ENCODE peak calls at places on chromosome 7, in five cellular contexts. K, R, N, G and V are unnamed samples.

GRCh38 chr7:47915066-47915976 is 32.9 kb downstream of the PKD1L1 start:
- DNase-seq in K (no peak), R (no peak), N (no peak), G (peak; percentile 43), V (no peak)

GRCh38 chr7:37817219-37817618 is 31.2 kb upstream of the NME8 start:
- DNase-seq in K (no peak), R (no peak), N (peak; percentile 82), G (no peak), V (no peak)

GRCh38 chr7:24477807-24478655 is 95.2 kb upstream of the PALS2 start:
- DNase-seq in K (no peak), R (peak; percentile 93), N (no peak), G (peak; percentile 83), V (peak; percentile 55)

GRCh38 chr7:97499204-97499603 is 232.7 kb upstream of the TAC1 start:
- DNase-seq in K (peak; percentile 62), R (peak; percentile 6), N (peak; percentile 32), G (peak; percentile 63), V (peak; percentile 66)

GRCh38 chr7:70779321-70779720 is 352.6 kb upstream of the GALNT17 start:
- DNase-seq in K (no peak), R (no peak), N (no peak), G (no peak), V (no peak)

GRCh38 chr7:114819629-114820362 is 102.1 kb upstream of the MDFIC start:
- DNase-seq in K (peak; percentile 94), R (peak; percentile 91), N (peak; percentile 25), G (no peak), V (no peak)

GRCh38 chr7:154789404-154789803 is 213.5 kb downstream of the PAXIP1 start:
- DNase-seq in K (no peak), R (no peak), N (peak; percentile 3), G (peak; percentile 44), V (peak; percentile 36)

GRCh38 chr7:157250605-157251228 is 86.1 kb upstream of the DNAJB6 start:
- DNase-seq in K (peak; percentile 37), R (peak; percentile 35), N (peak; percentile 47), G (peak; percentile 86), V (peak; percentile 54)

GRCh38 chr7:135197906-135198655 is 13.2 kb downstream of the WDR91 start:
- DNase-seq in K (no peak), R (no peak), N (no peak), G (no peak), V (no peak)

GRCh38 chr7:137146012-137146455 is 197.5 kb downstream of the PTN start:
- DNase-seq in K (no peak), R (peak; percentile 53), N (no peak), G (no peak), V (no peak)

GRCh38 chr7:157313645-157314044 is 23.2 kb upstream of the DNAJB6 start:
- DNase-seq in K (no peak), R (no peak), N (no peak), G (no peak), V (no peak)

GRCh38 chr7:21106296-21106732 is 319.6 kb upstream of the SP8 start:
- DNase-seq in K (no peak), R (no peak), N (no peak), G (no peak), V (peak; percentile 29)

GRCh38 chr7:29598607-29599006 is 35.0 kb downstream of the PRR15 start:
- DNase-seq in K (peak; percentile 80), R (no peak), N (peak; percentile 11), G (no peak), V (no peak)

GRCh38 chr7:106345421-106346166 is 60.8 kb upstream of the NAMPT start:
- DNase-seq in K (peak; percentile 15), R (peak; percentile 33), N (no peak), G (no peak), V (peak; percentile 40)

GRCh38 chr7:46279290-46279689 is 358.2 kb upstream of the IGFBP3 start:
- DNase-seq in K (no peak), R (no peak), N (no peak), G (no peak), V (no peak)

GRCh38 chr7:151631149-151631967 is 111.7 kb upstream of the RHEB start:
- DNase-seq in K (peak; percentile 67), R (no peak), N (peak; percentile 31), G (peak; percentile 55), V (peak; percentile 63)

GRCh38 chr7:134619627-134620331 is 26.9 kb upstream of the BPGM start:
- DNase-seq in K (no peak), R (peak; percentile 97), N (peak; percentile 14), G (no peak), V (no peak)

GRCh38 chr7:132386249-132386681 is 190.0 kb downstream of the PLXNA4 start:
- DNase-seq in K (no peak), R (no peak), N (peak; percentile 19), G (no peak), V (no peak)

GRCh38 chr7:108253275-108254044 is 123.3 kb upstream of the LAMB4 start:
- DNase-seq in K (no peak), R (no peak), N (peak; percentile 52), G (no peak), V (peak; percentile 35)

GRCh38 chr7:130912086-130912909 is 178.3 kb upstream of the KLF14 start:
- DNase-seq in K (peak; percentile 88), R (no peak), N (no peak), G (peak; percentile 67), V (peak; percentile 83)

GRCh38 chr7:42070068-42070467 is 166.9 kb downstream of the GLI3 start:
- DNase-seq in K (peak; percentile 28), R (no peak), N (no peak), G (no peak), V (peak; percentile 59)

GRCh38 chr7:150737265-150738055 is at the start of gene GIMAP5:
- DNase-seq in K (no peak), R (no peak), N (no peak), G (no peak), V (no peak)

GRCh38 chr7:156942708-156943090 is 6.8 kb upstream of the NOM1 start:
- DNase-seq in K (no peak), R (no peak), N (no peak), G (no peak), V (no peak)

GRCh38 chr7:148484486-148484885 is 106.1 kb upstream of the C7orf33 start:
- DNase-seq in K (no peak), R (no peak), N (no peak), G (no peak), V (no peak)

GRCh38 chr7:4080013-4080412 is 602.1 kb upstream of the FOXK1 start:
- DNase-seq in K (no peak), R (no peak), N (no peak), G (no peak), V (no peak)

GRCh38 chr7:101088069-101088425 is 2.8 kb downstream of the TRIM56 start:
- DNase-seq in K (no peak), R (no peak), N (no peak), G (no peak), V (no peak)

GRCh38 chr7:27112960-27113949 is 10.8 kb upstream of the HOXA2 start:
- DNase-seq in K (no peak), R (peak; percentile 68), N (peak; percentile 55), G (peak; percentile 78), V (no peak)

GRCh38 chr7:1709281-1709680 is 39.2 kb downstream of the ELFN1 start:
- DNase-seq in K (no peak), R (no peak), N (no peak), G (no peak), V (no peak)

GRCh38 chr7:14368285-14368684 is 378.8 kb upstream of the ETV1 start:
- DNase-seq in K (no peak), R (no peak), N (no peak), G (no peak), V (no peak)

GRCh38 chr7:87648316-87648715 is 20.1 kb downstream of the RUNDC3B start:
- DNase-seq in K (no peak), R (no peak), N (peak; percentile 14), G (no peak), V (no peak)

GRCh38 chr7:129332354-129333056 is 101.7 kb upstream of the STRIP2 start:
- DNase-seq in K (no peak), R (peak; percentile 68), N (no peak), G (no peak), V (no peak)

GRCh38 chr7:141600607-141601006 is 49.4 kb downstream of the AGK start:
- DNase-seq in K (no peak), R (no peak), N (no peak), G (no peak), V (no peak)

GRCh38 chr7:8217200-8218068 is 44.5 kb downstream of the ICA1 start:
- DNase-seq in K (peak; percentile 79), R (peak; percentile 56), N (peak; percentile 70), G (peak; percentile 55), V (peak; percentile 73)